ENCODE peak calls at places on chromosome 1, in five cellular contexts. One of them, this sample, is unnamed.

GRCh38 chr1:71634159-71634558 is 553.3 kb upstream of the ZRANB2 start:
- DNase-seq in Daoy: no peak
- DNase-seq in T-helper 2 cell: no peak
- DNase-seq in NCI-H510A treated with DMSO at 0.1 percent for 48 hours: no peak
- DNase-seq in astrocyte of the spinal cord: no peak
- DNase-seq in this sample: no peak

GRCh38 chr1:56780832-56781231 is 38.4 kb downstream of the FYB2 start:
- DNase-seq in Daoy: no peak
- DNase-seq in astrocyte of the spinal cord: no peak
- DNase-seq in T-helper 2 cell: no peak
- DNase-seq in NCI-H510A treated with DMSO at 0.1 percent for 48 hours: peak
- DNase-seq in this sample: no peak

GRCh38 chr1:39689635-39690034 is 1.6 kb downstream of the HPCAL4 start:
- DNase-seq in Daoy: no peak
- DNase-seq in T-helper 2 cell: no peak
- DNase-seq in astrocyte of the spinal cord: no peak
- DNase-seq in NCI-H510A treated with DMSO at 0.1 percent for 48 hours: peak
- DNase-seq in this sample: no peak

GRCh38 chr1:160293020-160293968 is 8.4 kb upstream of the PEX19 start:
- DNase-seq in NCI-H510A treated with DMSO at 0.1 percent for 48 hours: no peak
- DNase-seq in Daoy: no peak
- DNase-seq in astrocyte of the spinal cord: no peak
- DNase-seq in T-helper 2 cell: no peak
- DNase-seq in this sample: no peak

GRCh38 chr1:180042994-180043622 is 88.5 kb downstream of the CEP350 start:
- DNase-seq in T-helper 2 cell: no peak
- DNase-seq in Daoy: no peak
- DNase-seq in astrocyte of the spinal cord: peak
- DNase-seq in NCI-H510A treated with DMSO at 0.1 percent for 48 hours: no peak
- DNase-seq in this sample: no peak

GRCh38 chr1:3279182-3279470 is 175.3 kb upstream of the ARHGEF16 start:
- DNase-seq in T-helper 2 cell: no peak
- DNase-seq in NCI-H510A treated with DMSO at 0.1 percent for 48 hours: no peak
- DNase-seq in astrocyte of the spinal cord: no peak
- DNase-seq in Daoy: no peak
- DNase-seq in this sample: no peak

GRCh38 chr1:200298242-200298641 is 111.6 kb downstream of the ZNF281 start:
- DNase-seq in astrocyte of the spinal cord: no peak
- DNase-seq in NCI-H510A treated with DMSO at 0.1 percent for 48 hours: no peak
- DNase-seq in Daoy: no peak
- DNase-seq in T-helper 2 cell: no peak
- DNase-seq in this sample: no peak

GRCh38 chr1:20867847-20868246 is 80.7 kb upstream of the HP1BP3 start:
- DNase-seq in Daoy: peak
- DNase-seq in NCI-H510A treated with DMSO at 0.1 percent for 48 hours: no peak
- DNase-seq in astrocyte of the spinal cord: no peak
- DNase-seq in T-helper 2 cell: no peak
- DNase-seq in this sample: no peak

GRCh38 chr1:230141002-230141648 is 74.1 kb downstream of the GALNT2 start:
- DNase-seq in Daoy: no peak
- DNase-seq in NCI-H510A treated with DMSO at 0.1 percent for 48 hours: no peak
- DNase-seq in astrocyte of the spinal cord: peak
- DNase-seq in T-helper 2 cell: no peak
- DNase-seq in this sample: no peak

GRCh38 chr1:200075938-200076546 is 48.5 kb downstream of the NR5A2 start:
- DNase-seq in Daoy: peak
- DNase-seq in NCI-H510A treated with DMSO at 0.1 percent for 48 hours: no peak
- DNase-seq in astrocyte of the spinal cord: peak
- DNase-seq in T-helper 2 cell: no peak
- DNase-seq in this sample: no peak

GRCh38 chr1:149931212-149931805 is 3.7 kb upstream of the SF3B4 start:
- DNase-seq in T-helper 2 cell: no peak
- DNase-seq in Daoy: peak
- DNase-seq in NCI-H510A treated with DMSO at 0.1 percent for 48 hours: no peak
- DNase-seq in astrocyte of the spinal cord: no peak
- DNase-seq in this sample: no peak

GRCh38 chr1:93801471-93801870 is 77.5 kb downstream of the DNTTIP2 start:
- DNase-seq in T-helper 2 cell: no peak
- DNase-seq in Daoy: no peak
- DNase-seq in NCI-H510A treated with DMSO at 0.1 percent for 48 hours: no peak
- DNase-seq in astrocyte of the spinal cord: no peak
- DNase-seq in this sample: no peak

GRCh38 chr1:17719874-17720273 is 35.3 kb upstream of the ACTL8 start:
- DNase-seq in NCI-H510A treated with DMSO at 0.1 percent for 48 hours: no peak
- DNase-seq in astrocyte of the spinal cord: peak
- DNase-seq in T-helper 2 cell: no peak
- DNase-seq in Daoy: peak
- DNase-seq in this sample: no peak

GRCh38 chr1:36150296-36151132 is 1.2 kb upstream of the TRAPPC3 start:
- DNase-seq in Daoy: peak
- DNase-seq in astrocyte of the spinal cord: peak
- DNase-seq in T-helper 2 cell: peak
- DNase-seq in NCI-H510A treated with DMSO at 0.1 percent for 48 hours: peak
- DNase-seq in this sample: peak

GRCh38 chr1:22704440-22705067 is 6.1 kb upstream of the EPHB2 start:
- DNase-seq in T-helper 2 cell: peak
- DNase-seq in astrocyte of the spinal cord: peak
- DNase-seq in Daoy: peak
- DNase-seq in NCI-H510A treated with DMSO at 0.1 percent for 48 hours: peak
- DNase-seq in this sample: peak

GRCh38 chr1:246569248-246570238 is 3.3 kb downstream of the CNST start:
- DNase-seq in NCI-H510A treated with DMSO at 0.1 percent for 48 hours: peak
- DNase-seq in T-helper 2 cell: peak
- DNase-seq in astrocyte of the spinal cord: no peak
- DNase-seq in Daoy: peak
- DNase-seq in this sample: no peak

GRCh38 chr1:49318218-49318617 is 541.5 kb upstream of the BEND5 start:
- DNase-seq in T-helper 2 cell: no peak
- DNase-seq in astrocyte of the spinal cord: no peak
- DNase-seq in NCI-H510A treated with DMSO at 0.1 percent for 48 hours: no peak
- DNase-seq in Daoy: no peak
- DNase-seq in this sample: no peak

GRCh38 chr1:114320586-114320985 is 166.9 kb upstream of the SYT6 start:
- DNase-seq in astrocyte of the spinal cord: peak
- DNase-seq in Daoy: peak
- DNase-seq in T-helper 2 cell: no peak
- DNase-seq in NCI-H510A treated with DMSO at 0.1 percent for 48 hours: no peak
- DNase-seq in this sample: no peak

GRCh38 chr1:117674521-117675400 is 68.9 kb downstream of the TENT5C start:
- DNase-seq in Daoy: peak
- DNase-seq in T-helper 2 cell: peak
- DNase-seq in astrocyte of the spinal cord: no peak
- DNase-seq in NCI-H510A treated with DMSO at 0.1 percent for 48 hours: no peak
- DNase-seq in this sample: no peak

GRCh38 chr1:167909691-167910180 is 4.2 kb downstream of the ADCY10 start:
- DNase-seq in astrocyte of the spinal cord: no peak
- DNase-seq in NCI-H510A treated with DMSO at 0.1 percent for 48 hours: no peak
- DNase-seq in T-helper 2 cell: no peak
- DNase-seq in Daoy: no peak
- DNase-seq in this sample: no peak

GRCh38 chr1:231807498-231807897 is 180.9 kb downstream of the DISC1 start:
- DNase-seq in astrocyte of the spinal cord: no peak
- DNase-seq in NCI-H510A treated with DMSO at 0.1 percent for 48 hours: no peak
- DNase-seq in T-helper 2 cell: no peak
- DNase-seq in Daoy: no peak
- DNase-seq in this sample: no peak

GRCh38 chr1:17216078-17216477 is 11.2 kb downstream of the PADI1 start:
- DNase-seq in astrocyte of the spinal cord: no peak
- DNase-seq in NCI-H510A treated with DMSO at 0.1 percent for 48 hours: no peak
- DNase-seq in Daoy: no peak
- DNase-seq in T-helper 2 cell: no peak
- DNase-seq in this sample: no peak

GRCh38 chr1:2610036-2610720 is 22.6 kb downstream of the MMEL1 start:
- DNase-seq in Daoy: peak
- DNase-seq in astrocyte of the spinal cord: no peak
- DNase-seq in T-helper 2 cell: no peak
- DNase-seq in NCI-H510A treated with DMSO at 0.1 percent for 48 hours: no peak
- DNase-seq in this sample: no peak

GRCh38 chr1:93556291-93556690 is 108.4 kb downstream of the FNBP1L start:
- DNase-seq in astrocyte of the spinal cord: no peak
- DNase-seq in T-helper 2 cell: no peak
- DNase-seq in NCI-H510A treated with DMSO at 0.1 percent for 48 hours: peak
- DNase-seq in Daoy: peak
- DNase-seq in this sample: no peak

GRCh38 chr1:203522237-203522636 is 28.3 kb downstream of the OPTC start:
- DNase-seq in Daoy: no peak
- DNase-seq in astrocyte of the spinal cord: peak
- DNase-seq in T-helper 2 cell: no peak
- DNase-seq in NCI-H510A treated with DMSO at 0.1 percent for 48 hours: no peak
- DNase-seq in this sample: no peak

GRCh38 chr1:236394016-236394481 is at the start of gene EDARADD:
- DNase-seq in Daoy: peak
- DNase-seq in T-helper 2 cell: no peak
- DNase-seq in astrocyte of the spinal cord: peak
- DNase-seq in NCI-H510A treated with DMSO at 0.1 percent for 48 hours: no peak
- DNase-seq in this sample: no peak

GRCh38 chr1:236108027-236108648 is 34.2 kb upstream of the GPR137B start:
- DNase-seq in Daoy: no peak
- DNase-seq in NCI-H510A treated with DMSO at 0.1 percent for 48 hours: no peak
- DNase-seq in T-helper 2 cell: no peak
- DNase-seq in astrocyte of the spinal cord: no peak
- DNase-seq in this sample: no peak

GRCh38 chr1:244322791-244323521 is 128.8 kb downstream of the ADSS2 start:
- DNase-seq in T-helper 2 cell: peak
- DNase-seq in astrocyte of the spinal cord: peak
- DNase-seq in Daoy: peak
- DNase-seq in NCI-H510A treated with DMSO at 0.1 percent for 48 hours: no peak
- DNase-seq in this sample: no peak

GRCh38 chr1:87902830-87903614 is 574.3 kb downstream of the LMO4 start:
- DNase-seq in NCI-H510A treated with DMSO at 0.1 percent for 48 hours: peak
- DNase-seq in Daoy: no peak
- DNase-seq in T-helper 2 cell: no peak
- DNase-seq in astrocyte of the spinal cord: peak
- DNase-seq in this sample: no peak

GRCh38 chr1:28369225-28369517 is 369 bp upstream of the PHACTR4 start:
- DNase-seq in astrocyte of the spinal cord: no peak
- DNase-seq in T-helper 2 cell: no peak
- DNase-seq in NCI-H510A treated with DMSO at 0.1 percent for 48 hours: no peak
- DNase-seq in Daoy: no peak
- DNase-seq in this sample: no peak

GRCh38 chr1:24978383-24979032 is 48.4 kb upstream of the RUNX3 start:
- DNase-seq in T-helper 2 cell: no peak
- DNase-seq in Daoy: no peak
- DNase-seq in astrocyte of the spinal cord: no peak
- DNase-seq in NCI-H510A treated with DMSO at 0.1 percent for 48 hours: no peak
- DNase-seq in this sample: no peak

GRCh38 chr1:25676488-25676887 is 59.9 kb downstream of the MAN1C1 start:
- DNase-seq in astrocyte of the spinal cord: no peak
- DNase-seq in NCI-H510A treated with DMSO at 0.1 percent for 48 hours: peak
- DNase-seq in Daoy: peak
- DNase-seq in T-helper 2 cell: peak
- DNase-seq in this sample: no peak

GRCh38 chr1:231855395-231855794 is 228.8 kb downstream of the DISC1 start:
- DNase-seq in T-helper 2 cell: no peak
- DNase-seq in NCI-H510A treated with DMSO at 0.1 percent for 48 hours: no peak
- DNase-seq in astrocyte of the spinal cord: no peak
- DNase-seq in Daoy: no peak
- DNase-seq in this sample: no peak

GRCh38 chr1:248793592-248793991 is 32.1 kb downstream of the SH3BP5L start:
- DNase-seq in astrocyte of the spinal cord: no peak
- DNase-seq in T-helper 2 cell: no peak
- DNase-seq in NCI-H510A treated with DMSO at 0.1 percent for 48 hours: no peak
- DNase-seq in Daoy: no peak
- DNase-seq in this sample: no peak

GRCh38 chr1:156387899-156388813 is 19.1 kb downstream of the RHBG start:
- DNase-seq in NCI-H510A treated with DMSO at 0.1 percent for 48 hours: no peak
- DNase-seq in astrocyte of the spinal cord: no peak
- DNase-seq in Daoy: no peak
- DNase-seq in T-helper 2 cell: no peak
- DNase-seq in this sample: no peak

GRCh38 chr1:54285815-54286214 is 85.8 kb downstream of the MRPL37 start:
- DNase-seq in astrocyte of the spinal cord: no peak
- DNase-seq in NCI-H510A treated with DMSO at 0.1 percent for 48 hours: no peak
- DNase-seq in Daoy: no peak
- DNase-seq in T-helper 2 cell: no peak
- DNase-seq in this sample: no peak